ENCODE peak calls at places on chromosome 7, in four cellular contexts. W is IMR-90, A is mesendoderm, I is H1. V is an unnamed sample.
A peak's percentile ranks its signal among the peaks of the same experiment; 100 is the strongest.

GRCh38 chr7:128831994-128832879 is 2.0 kb downstream of the FLNC start:
- DNase-seq in I (no peak), W (peak; percentile 30), A (peak; percentile 97), V (peak; percentile 75)

GRCh38 chr7:12596225-12596790 is 25.8 kb downstream of the SCIN start:
- DNase-seq in A (no peak), W (no peak), I (no peak), V (no peak)

GRCh38 chr7:44073664-44074348 is 8.4 kb upstream of the PGAM2 start:
- DNase-seq in W (peak; percentile 66), A (peak; percentile 68), I (no peak), V (no peak)

GRCh38 chr7:154990964-154991514 is 11.9 kb downstream of the PAXIP1 start:
- DNase-seq in A (no peak), I (no peak), W (no peak), V (no peak)

GRCh38 chr7:30699706-30700495 is 17.6 kb upstream of the CRHR2 start:
- DNase-seq in I (no peak), A (peak; percentile 89), W (no peak), V (no peak)

GRCh38 chr7:106346678-106347217 is 62.0 kb upstream of the NAMPT start:
- DNase-seq in I (no peak), W (peak; percentile 97), A (no peak), V (no peak)

GRCh38 chr7:114718861-114719260 is 203.0 kb upstream of the MDFIC start:
- DNase-seq in A (no peak), I (no peak), W (no peak), V (no peak)

GRCh38 chr7:22331704-22332103 is 25.2 kb downstream of the RAPGEF5 start:
- DNase-seq in A (no peak), I (no peak), W (no peak), V (no peak)

GRCh38 chr7:520503-521161 is 986 bp upstream of the PDGFA start:
- DNase-seq in W (no peak), A (peak; percentile 21), I (no peak), V (no peak)

GRCh38 chr7:17584822-17585221 is 286.4 kb downstream of the AHR start:
- DNase-seq in A (no peak), I (no peak), W (peak; percentile 73), V (no peak)

GRCh38 chr7:131438969-131439368 is 111.3 kb downstream of the MKLN1 start:
- DNase-seq in W (no peak), A (no peak), I (no peak), V (no peak)

GRCh38 chr7:1364068-1364905 is 95.0 kb downstream of the MICALL2 start:
- DNase-seq in W (no peak), I (no peak), A (no peak), V (no peak)

GRCh38 chr7:36363515-36363914 is 26.1 kb upstream of the ANLN start:
- DNase-seq in A (no peak), W (no peak), I (no peak), V (no peak)

GRCh38 chr7:151598045-151598444 is 78.3 kb upstream of the RHEB start:
- DNase-seq in W (peak; percentile 93), I (no peak), A (no peak), V (no peak)

GRCh38 chr7:21304836-21305235 is 123.0 kb upstream of the SP4 start:
- DNase-seq in I (no peak), A (no peak), W (no peak), V (no peak)

GRCh38 chr7:93551063-93551895 is 23.2 kb downstream of the CALCR start:
- DNase-seq in A (peak; percentile 74), W (peak; percentile 56), I (no peak), V (peak; percentile 33)

GRCh38 chr7:713488-714230 is 12.8 kb upstream of the DNAAF5 start:
- DNase-seq in A (no peak), I (no peak), W (no peak), V (no peak)

GRCh38 chr7:51034531-51035264 is 252.0 kb upstream of the GRB10 start:
- DNase-seq in I (no peak), A (peak; percentile 37), W (peak; percentile 76), V (no peak)

GRCh38 chr7:485188-486081 is 34.2 kb downstream of the PDGFA start:
- DNase-seq in W (peak; percentile 26), I (no peak), A (no peak), V (no peak)

GRCh38 chr7:44101966-44102845 is 1.9 kb upstream of the AEBP1 start:
- DNase-seq in A (no peak), I (no peak), W (peak; percentile 85), V (no peak)

GRCh38 chr7:80499350-80499955 is 12.4 kb downstream of the GNAT3 start:
- DNase-seq in A (peak; percentile 88), I (peak; percentile 33), W (peak; percentile 95), V (no peak)

GRCh38 chr7:102439963-102440795 is 6.8 kb downstream of the ORAI2 start:
- DNase-seq in A (peak; percentile 89), W (peak; percentile 79), I (peak; percentile 53), V (peak; percentile 48)

GRCh38 chr7:1845536-1846311 is 175.6 kb downstream of the ELFN1 start:
- DNase-seq in W (no peak), I (no peak), A (no peak), V (no peak)

GRCh38 chr7:51639661-51640340 is 323.2 kb upstream of the COBL start:
- DNase-seq in A (no peak), I (no peak), W (no peak), V (no peak)

GRCh38 chr7:137953043-137953691 is 48.7 kb downstream of the CREB3L2 start:
- DNase-seq in A (peak; percentile 94), W (peak; percentile 98), I (no peak), V (no peak)

GRCh38 chr7:75639071-75639892 is 99.5 kb downstream of the HIP1 start:
- DNase-seq in A (peak; percentile 78), W (peak; percentile 22), I (no peak), V (peak; percentile 86)

DNA sequence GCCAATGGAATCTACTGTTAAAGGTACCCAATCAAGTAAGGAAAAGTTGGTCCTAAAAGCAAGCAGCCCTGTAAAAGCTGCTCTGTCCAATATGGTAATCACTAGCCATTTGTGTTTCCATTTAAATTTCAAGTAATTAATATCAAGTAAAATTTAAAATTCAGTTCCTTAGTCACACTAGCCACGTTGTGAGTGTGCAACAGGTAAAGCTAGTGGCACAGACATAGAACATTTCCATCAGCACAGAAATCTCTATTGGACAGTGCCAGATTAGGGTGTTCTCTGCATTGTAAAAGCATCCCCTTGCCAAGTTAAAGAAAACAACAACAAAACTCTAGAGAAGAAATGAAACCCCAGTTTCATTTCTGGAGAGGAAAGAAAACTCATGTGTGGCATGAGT is 4.4 kb downstream of the CAV1 start:
- DNase-seq in I (no peak), W (no peak), A (no peak), V (no peak)
- H3K4me3 ChIP-seq in I (no peak overlapping the region), W (no peak overlapping the region), A (no peak overlapping the region), V (no peak overlapping the region)

GRCh38 chr7:84041649-84042048 is 152.9 kb downstream of the SEMA3A start:
- DNase-seq in I (no peak), W (no peak), A (no peak), V (no peak)
- H3K18ac ChIP-seq in I (no peak overlapping the region), W (no peak overlapping the region), A (no peak overlapping the region), V (no peak overlapping the region)

GRCh38 chr7:120993011-120993574 is 4.6 kb downstream of the CPED1 start:
- DNase-seq in A (no peak), I (no peak), W (peak; percentile 26), V (no peak)
- H3K4me3 ChIP-seq in A (no peak overlapping the region), I (no peak overlapping the region), W (peak overlapping the region; percentile 37), V (no peak overlapping the region)

DNA sequence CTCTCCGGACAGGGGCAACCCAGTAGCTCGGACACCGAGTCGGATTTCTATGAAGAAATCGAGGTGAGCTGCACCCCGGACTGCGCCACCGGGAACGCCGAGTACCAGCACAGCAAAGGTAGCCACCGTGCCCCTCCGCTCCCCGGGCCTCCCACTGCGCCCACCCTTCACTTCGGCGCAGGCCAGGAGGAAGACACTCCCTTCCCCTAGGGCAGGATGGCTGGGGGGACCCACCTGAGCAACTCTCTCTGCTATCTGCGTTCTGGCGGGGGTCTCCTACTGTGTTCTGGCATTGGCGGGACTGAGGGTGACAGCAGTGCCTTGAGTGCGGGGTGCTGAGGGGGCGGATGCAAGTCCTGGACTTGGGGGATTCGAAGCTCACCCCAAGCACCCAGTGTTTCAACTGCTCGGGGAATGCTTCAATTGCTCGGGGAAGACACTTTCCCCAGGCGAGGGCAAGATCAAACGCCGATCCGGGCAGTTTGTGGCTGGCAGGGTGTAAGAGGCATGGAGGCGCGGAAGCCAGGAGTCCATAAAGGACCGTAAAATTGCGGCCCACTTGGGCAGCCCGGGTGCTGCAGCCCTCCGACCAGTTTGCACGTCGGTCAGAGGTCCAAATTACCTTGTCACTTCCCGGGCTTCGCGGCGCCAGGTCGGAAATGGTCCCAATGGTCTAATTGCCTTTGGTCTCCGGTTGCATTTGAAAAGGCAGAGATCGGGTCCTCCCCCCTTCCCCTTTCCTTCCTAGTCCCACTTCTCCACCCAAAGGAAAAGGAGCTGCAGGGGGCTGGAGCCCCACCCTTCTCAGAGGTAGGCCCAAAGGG is 950 bp downstream of the EVX1 start:
- DNase-seq in W (no peak), I (no peak), A (peak; percentile 69), V (no peak)
- H3K18ac ChIP-seq in W (no peak overlapping the region), I (peak overlapping the region; percentile 38), A (peak overlapping the region; percentile 28), V (no peak overlapping the region)

DNA sequence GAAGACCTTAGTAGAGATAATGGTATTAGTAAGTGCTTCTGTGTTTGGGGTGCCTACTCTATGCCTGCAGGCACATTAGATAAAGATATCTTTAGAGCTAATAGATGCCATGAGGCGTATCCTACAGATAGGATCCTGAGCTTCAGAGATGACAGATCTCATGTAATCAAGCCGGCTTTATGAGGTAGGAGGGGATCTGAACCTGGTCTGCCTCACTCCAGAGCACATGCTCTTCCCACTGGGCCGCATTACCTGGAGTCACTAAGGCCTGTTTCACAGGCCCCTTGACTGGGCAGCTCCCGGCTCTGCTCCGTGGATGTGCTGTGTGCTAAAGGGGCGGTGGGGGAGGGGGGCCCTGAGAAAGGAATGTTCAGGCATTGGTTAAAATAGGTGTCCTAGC is 458.1 kb upstream of the GALNT17 start:
- DNase-seq in W (no peak), I (no peak), A (peak; percentile 27), V (no peak)
- H3K4me3 ChIP-seq in W (no peak overlapping the region), I (no peak overlapping the region), A (no peak overlapping the region), V (no peak overlapping the region)

GRCh38 chr7:149141893-149142292 is 5.4 kb upstream of the ZNF398 start:
- DNase-seq in W (no peak), I (no peak), A (no peak), V (no peak)

GRCh38 chr7:149147730-149148653 is 739 bp downstream of the ZNF398 start:
- DNase-seq in W (peak; percentile 51), I (no peak), A (peak; percentile 60), V (peak; percentile 59)

GRCh38 chr7:149150981-149151380 is 3.7 kb downstream of the ZNF398 start:
- DNase-seq in W (no peak), I (no peak), A (no peak), V (no peak)

GRCh38 chr7:149144996-149145850 is 2.0 kb upstream of the ZNF398 start:
- DNase-seq in I (peak; percentile 88), A (peak; percentile 58), W (no peak), V (no peak)

DNA sequence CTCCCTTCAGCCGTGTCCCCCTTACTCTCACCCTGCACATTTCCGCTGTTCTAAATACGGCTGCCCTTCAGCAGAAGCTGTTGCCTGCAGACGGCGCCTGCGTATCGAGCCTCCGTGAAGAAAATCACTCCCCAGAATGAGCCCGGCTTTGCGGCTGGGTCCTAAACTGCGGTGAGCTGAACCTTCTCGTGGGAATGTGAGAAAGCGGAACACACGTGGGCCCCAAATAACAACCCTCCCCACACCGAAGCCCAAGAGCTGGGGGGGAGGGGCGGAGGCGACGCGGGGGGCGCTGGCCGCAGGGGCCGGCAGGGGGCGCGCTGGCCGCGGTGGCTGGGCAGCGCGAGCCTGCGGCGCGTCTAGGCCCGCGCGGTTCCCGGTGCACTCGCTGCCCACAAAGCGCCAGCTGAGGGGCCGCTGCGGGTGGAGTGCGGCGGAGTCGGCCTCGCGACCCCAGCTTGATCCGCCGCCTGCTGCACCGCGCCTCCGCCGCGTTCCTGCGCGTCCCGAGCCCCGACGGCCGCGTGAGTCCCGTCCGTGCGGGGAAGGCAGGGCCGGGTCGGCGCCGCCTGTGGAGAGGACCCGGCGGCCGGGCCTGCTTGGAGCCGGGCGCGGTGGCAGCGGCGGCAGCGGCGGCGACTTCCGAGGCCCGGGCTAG is at the start of gene ZNF398:
- DNase-seq in W (peak; percentile 77), A (peak; percentile 80), I (no peak), V (peak; percentile 80)
- H3K18ac ChIP-seq in W (peak within 1 kb of the TSS; percentile 36), A (peak within 1 kb of the TSS; percentile 73), I (peak within 1 kb of the TSS; percentile 96), V (peak within 1 kb of the TSS; percentile 99)